ENCODE peak calls at places on chromosomes 12 and 14, in ten cellular contexts. S, O, W, Q, E, J, Y, V, T and M are unnamed samples.

GRCh38 chr12:117408161-117408791 is 46.9 kb upstream of the NOS1 start:
- DNase-seq in S (no peak), O (no peak), W (no peak), Q (no peak), E (peak), J (no peak), Y (no peak), V (peak), T (no peak), M (no peak)

GRCh38 chr14:22973217-22974032 is 8.9 kb downstream of the AJUBA start:
- DNase-seq in S (peak), O (no peak), W (peak), Q (no peak), E (peak), J (peak), Y (peak), V (no peak), T (no peak), M (peak)

GRCh38 chr12:15788266-15789214 is 648 bp downstream of the EPS8 start:
- DNase-seq in S (no peak), O (peak), W (peak), Q (no peak), E (peak), J (no peak), Y (peak), V (peak), T (no peak), M (peak)

GRCh38 chr12:114355389-114356088 is 50.4 kb downstream of the TBX5 start:
- DNase-seq in S (no peak), O (no peak), W (no peak), Q (no peak), E (no peak), J (no peak), Y (no peak), V (no peak), T (no peak), M (no peak)

GRCh38 chr14:104821229-104821945 is 20.5 kb downstream of the ZBTB42 start:
- DNase-seq in S (no peak), O (no peak), W (no peak), Q (no peak), E (no peak), J (no peak), Y (no peak), V (no peak), T (no peak), M (no peak)

GRCh38 chr14:104563742-104564615 is 15.6 kb upstream of the C14orf180 start:
- DNase-seq in S (peak), O (peak), W (peak), Q (peak), E (peak), J (peak), Y (peak), V (peak), T (peak), M (peak)

GRCh38 chr14:21525995-21526671 is at the start of gene SALL2:
- DNase-seq in S (peak), O (peak), W (peak), Q (peak), E (peak), J (no peak), Y (peak), V (peak), T (peak), M (no peak)

GRCh38 chr14:25150934-25151790 is 101.2 kb upstream of the STXBP6 start:
- DNase-seq in S (peak), O (peak), W (no peak), Q (no peak), E (no peak), J (no peak), Y (peak), V (no peak), T (no peak), M (peak)

GRCh38 chr12:52003591-52003990 is 3.2 kb upstream of the TAMALIN start:
- DNase-seq in S (no peak), O (no peak), W (no peak), Q (no peak), E (no peak), J (no peak), Y (no peak), V (no peak), T (no peak), M (no peak)

GRCh38 chr12:106044773-106045172 is 94.0 kb downstream of the NUAK1 start:
- DNase-seq in S (no peak), O (no peak), W (no peak), Q (no peak), E (no peak), J (no peak), Y (no peak), V (no peak), T (no peak), M (no peak)

GRCh38 chr14:103232338-103232808 is 101.7 kb upstream of the EIF5 start:
- DNase-seq in S (peak), O (no peak), W (no peak), Q (no peak), E (no peak), J (no peak), Y (no peak), V (no peak), T (no peak), M (no peak)

GRCh38 chr12:125247477-125247876 is 182.2 kb downstream of the AACS start:
- DNase-seq in S (no peak), O (no peak), W (no peak), Q (no peak), E (no peak), J (no peak), Y (no peak), V (no peak), T (no peak), M (no peak)

GRCh38 chr12:77940011-77940423 is 109.3 kb downstream of the NAV3 start:
- DNase-seq in S (no peak), O (no peak), W (no peak), Q (no peak), E (no peak), J (no peak), Y (peak), V (no peak), T (no peak), M (peak)

GRCh38 chr12:2544213-2544612 is 250.6 kb upstream of the FKBP4 start:
- DNase-seq in S (no peak), O (no peak), W (no peak), Q (no peak), E (no peak), J (no peak), Y (no peak), V (no peak), T (no peak), M (no peak)

GRCh38 chr14:50260511-50260910 is 29.1 kb upstream of the SOS2 start:
- DNase-seq in S (peak), O (no peak), W (no peak), Q (no peak), E (no peak), J (peak), Y (peak), V (no peak), T (no peak), M (peak)

GRCh38 chr14:90675399-90675798 is 140.8 kb downstream of the TTC7B start:
- DNase-seq in S (no peak), O (no peak), W (no peak), Q (no peak), E (no peak), J (peak), Y (no peak), V (no peak), T (no peak), M (no peak)

GRCh38 chr14:30440986-30441385 is 118.0 kb upstream of the G2E3 start:
- DNase-seq in S (no peak), O (no peak), W (no peak), Q (no peak), E (no peak), J (no peak), Y (no peak), V (no peak), T (no peak), M (no peak)

GRCh38 chr14:102125546-102125945 is 14.2 kb upstream of the WDR20 start:
- DNase-seq in S (no peak), O (no peak), W (no peak), Q (no peak), E (no peak), J (no peak), Y (no peak), V (no peak), T (no peak), M (no peak)

GRCh38 chr14:92635031-92635430 is 113.4 kb downstream of the LGMN start:
- DNase-seq in S (peak), O (no peak), W (no peak), Q (no peak), E (no peak), J (no peak), Y (no peak), V (no peak), T (no peak), M (no peak)

GRCh38 chr12:47818382-47818700 is 1.4 kb downstream of the HDAC7 start:
- DNase-seq in S (no peak), O (no peak), W (no peak), Q (no peak), E (no peak), J (no peak), Y (no peak), V (no peak), T (no peak), M (no peak)

GRCh38 chr14:104665092-104665662 is 24.2 kb upstream of the INF2 start:
- DNase-seq in S (no peak), O (no peak), W (no peak), Q (no peak), E (no peak), J (no peak), Y (no peak), V (no peak), T (no peak), M (peak)

GRCh38 chr14:53391631-53392030 is 238.5 kb upstream of the DDHD1 start:
- DNase-seq in S (no peak), O (no peak), W (no peak), Q (no peak), E (no peak), J (no peak), Y (peak), V (no peak), T (no peak), M (peak)

GRCh38 chr12:46282829-46283228 is 14.0 kb upstream of the SLC38A1 start:
- DNase-seq in S (no peak), O (no peak), W (no peak), Q (no peak), E (no peak), J (no peak), Y (no peak), V (no peak), T (no peak), M (no peak)

GRCh38 chr12:49055092-49055491 is 5.5 kb downstream of the KMT2D start:
- DNase-seq in S (no peak), O (no peak), W (no peak), Q (no peak), E (no peak), J (no peak), Y (no peak), V (no peak), T (no peak), M (no peak)

GRCh38 chr14:102183922-102184677 is 44.4 kb downstream of the WDR20 start:
- DNase-seq in S (no peak), O (no peak), W (no peak), Q (no peak), E (no peak), J (no peak), Y (no peak), V (no peak), T (no peak), M (no peak)

GRCh38 chr14:21748869-21749303 is 75.3 kb upstream of the OR4E1 start:
- DNase-seq in S (no peak), O (peak), W (peak), Q (no peak), E (no peak), J (peak), Y (peak), V (peak), T (no peak), M (peak)

GRCh38 chr14:97580923-97581495 is 783.8 kb downstream of the VRK1 start:
- DNase-seq in S (no peak), O (no peak), W (no peak), Q (no peak), E (no peak), J (no peak), Y (no peak), V (peak), T (no peak), M (no peak)

GRCh38 chr14:64556526-64556925 is 6.8 kb downstream of the PPP1R36 start:
- DNase-seq in S (no peak), O (no peak), W (no peak), Q (no peak), E (no peak), J (no peak), Y (no peak), V (no peak), T (no peak), M (peak)

GRCh38 chr12:15963271-15963670 is 52.1 kb downstream of the DERA start:
- DNase-seq in S (no peak), O (no peak), W (no peak), Q (no peak), E (no peak), J (no peak), Y (no peak), V (no peak), T (no peak), M (peak)

GRCh38 chr14:77498984-77499527 is 440 bp upstream of the ISM2 start:
- DNase-seq in S (no peak), O (no peak), W (no peak), Q (no peak), E (no peak), J (no peak), Y (no peak), V (no peak), T (no peak), M (no peak)